ENCODE peak calls at places on chromosome X, in four cellular contexts. W is G401; I is stimulated activated CD4-positive, alpha-beta T cell treated with anti-CD3 and anti-CD28 coated beads, Interleukin-2, amount 100 ng/mL, for 24 hours; F is H9. X is an unnamed sample.

GRCh38 chrX:15973299-15973698 is 118.7 kb upstream of the AP1S2 start:
- DNase-seq in W (peak), I (no peak), F (peak), X (peak)

GRCh38 chrX:38149016-38149415 is 71.7 kb downstream of the SRPX start:
- DNase-seq in W (no peak), I (no peak), F (no peak), X (no peak)

GRCh38 chrX:119753639-119754257 is 4.6 kb upstream of the SOWAHD start:
- DNase-seq in W (peak), I (peak), F (peak), X (peak)

GRCh38 chrX:22134681-22135080 is 102.6 kb downstream of the PHEX start:
- DNase-seq in W (peak), I (no peak), F (no peak), X (peak)

GRCh38 chrX:45322820-45323219 is 122.1 kb upstream of the DIPK2B start:
- DNase-seq in W (no peak), I (no peak), F (no peak), X (peak)

GRCh38 chrX:23662853-23663252 is 4.4 kb upstream of the PRDX4 start:
- DNase-seq in W (no peak), I (no peak), F (no peak), X (no peak)

GRCh38 chrX:13048265-13048664 is 3.8 kb upstream of the FAM9C start:
- DNase-seq in W (no peak), I (no peak), F (no peak), X (no peak)

GRCh38 chrX:24395775-24396174 is 35.3 kb downstream of the SUPT20HL1 start:
- DNase-seq in W (peak), I (peak), F (peak), X (peak)

GRCh38 chrX:41259516-41259915 is 74.4 kb upstream of the DDX3X start:
- DNase-seq in W (no peak), I (no peak), F (peak), X (peak)

GRCh38 chrX:41276661-41277506 is 57.1 kb upstream of the DDX3X start:
- DNase-seq in W (peak), I (no peak), F (peak), X (peak)

GRCh38 chrX:55738969-55739368 is 21.4 kb downstream of the RRAGB start:
- DNase-seq in W (no peak), I (no peak), F (peak), X (peak)

GRCh38 chrX:152821145-152821765 is 9.3 kb downstream of the CETN2 start:
- DNase-seq in W (no peak), I (no peak), F (peak), X (peak)

GRCh38 chrX:78104447-78105176 is 564 bp downstream of the PGK1 start:
- DNase-seq in W (peak), I (peak), F (no peak), X (peak)

GRCh38 chrX:17590892-17591740 is 146.2 kb upstream of the SCML1 start:
- DNase-seq in W (peak), I (peak), F (peak), X (peak)

GRCh38 chrX:133685806-133686205 is 270.5 kb upstream of the GPC4 start:
- DNase-seq in W (no peak), I (no peak), F (peak), X (peak)

GRCh38 chrX:40096395-40097091 is 1.2 kb downstream of the BCOR start:
- DNase-seq in W (no peak), I (peak), F (peak), X (peak)

X was measured in ELF-1.